ENCODE peak calls at places on chromosome 13, in ten cellular contexts. N is fibroblast of mammary gland, S is uterus, T is neural progenitor cell, R is brain microvascular endothelial cell, Q is fibroblast of lung, U is A549, C is suprapubic skin, F is GM23338, V is stomach. D is an unnamed sample.

GRCh38 chr13:64723735-64724134 is 2506.4 kb downstream of the PCDH9 start:
- DNase-seq in S (no peak), V (no peak), R (peak; percentile 93), N (peak; percentile 75), U (peak; percentile 33), F (peak; percentile 15), C (no peak), T (no peak), Q (peak; percentile 97), D (no peak)

GRCh38 chr13:95121516-95121915 is 179.7 kb downstream of the ABCC4 start:
- DNase-seq in U (no peak), V (no peak), N (no peak), F (no peak), S (no peak), C (no peak), T (no peak), Q (peak; percentile 7), R (no peak), D (no peak)

GRCh38 chr13:75946746-75947397 is 310.7 kb downstream of the LMO7 start:
- DNase-seq in V (no peak), F (no peak), Q (no peak), N (no peak), S (no peak), R (no peak), T (no peak), C (no peak), U (no peak), D (no peak)

GRCh38 chr13:24887759-24888158 is 123.8 kb downstream of the RNF17 start:
- DNase-seq in Q (no peak), U (no peak), T (no peak), R (no peak), F (no peak), V (no peak), C (no peak), N (no peak), S (no peak), D (no peak)

GRCh38 chr13:49315036-49315565 is 67.4 kb downstream of the CDADC1 start:
- DNase-seq in R (no peak), U (no peak), F (no peak), N (peak; percentile 70), C (no peak), S (no peak), T (no peak), V (no peak), Q (peak; percentile 51), D (no peak)

GRCh38 chr13:59178344-59178743 is 985.4 kb downstream of the DIAPH3 start:
- DNase-seq in T (peak; percentile 11), F (peak; percentile 44), Q (no peak), N (peak; percentile 1), S (no peak), R (peak; percentile 4), U (no peak), V (no peak), C (no peak), D (no peak)

GRCh38 chr13:32852568-32852967 is 163.7 kb upstream of the KL start:
- DNase-seq in C (peak; percentile 9), Q (no peak), R (no peak), N (peak; percentile 59), S (no peak), T (no peak), V (no peak), U (no peak), F (no peak), D (no peak)

GRCh38 chr13:33649212-33649917 is 168.6 kb upstream of the RFC3 start:
- DNase-seq in N (peak; percentile 49), C (no peak), R (no peak), F (no peak), V (no peak), Q (peak; percentile 23), S (peak; percentile 37), T (no peak), U (no peak), D (no peak)

GRCh38 chr13:113410472-113411201 is 42.7 kb downstream of the ADPRHL1 start:
- DNase-seq in F (no peak), N (peak; percentile 96), V (no peak), Q (peak; percentile 87), T (no peak), R (peak; percentile 78), U (peak; percentile 41), C (no peak), S (no peak), D (no peak)

GRCh38 chr13:80168089-80168850 is 172.7 kb downstream of the SPRY2 start:
- DNase-seq in R (no peak), T (no peak), S (no peak), F (no peak), U (no peak), N (peak; percentile 60), Q (peak; percentile 45), V (no peak), C (no peak), D (no peak)

GRCh38 chr13:68304287-68304893 is 1074.3 kb upstream of the PCDH9 start:
- DNase-seq in N (peak; percentile 8), U (peak; percentile 6), S (no peak), R (no peak), F (peak; percentile 54), C (no peak), T (peak; percentile 35), V (no peak), Q (peak; percentile 23), D (no peak)

GRCh38 chr13:30847697-30848307 is 58.3 kb upstream of the MEDAG start:
- DNase-seq in N (peak; percentile 100), C (no peak), T (no peak), Q (peak; percentile 100), R (peak; percentile 99), S (peak; percentile 69), U (no peak), V (no peak), F (no peak), D (no peak)

GRCh38 chr13:32669030-32669646 is 82.9 kb downstream of the PDS5B start:
- DNase-seq in V (no peak), R (peak; percentile 22), Q (peak; percentile 55), T (peak; percentile 76), F (peak; percentile 84), N (peak; percentile 68), S (no peak), U (peak; percentile 3), C (no peak), D (peak; percentile 37)

GRCh38 chr13:23349127-23349897 is 84.2 kb downstream of the SACS start:
- DNase-seq in N (peak; percentile 86), R (no peak), U (no peak), T (no peak), V (no peak), S (no peak), Q (no peak), F (no peak), C (no peak), D (no peak)

GRCh38 chr13:19587635-19588300 is 26.4 kb upstream of the TPTE2 start:
- DNase-seq in C (no peak), T (no peak), F (peak; percentile 62), V (no peak), N (peak; percentile 57), S (no peak), U (peak; percentile 18), Q (peak; percentile 36), R (peak; percentile 63), D (peak; percentile 19)

GRCh38 chr13:64758520-64758919 is 2471.6 kb downstream of the PCDH9 start:
- DNase-seq in N (no peak), V (no peak), S (no peak), F (peak; percentile 75), U (no peak), Q (peak; percentile 49), C (no peak), T (peak; percentile 3), R (no peak), D (no peak)

GRCh38 chr13:25846227-25846984 is 205.4 kb downstream of the SHISA2 start:
- DNase-seq in U (no peak), R (no peak), Q (peak; percentile 26), T (no peak), C (no peak), S (no peak), F (no peak), N (no peak), V (no peak), D (no peak)

GRCh38 chr13:80237646-80238045 is 103.3 kb downstream of the SPRY2 start:
- DNase-seq in U (no peak), S (no peak), F (no peak), N (peak; percentile 10), Q (peak; percentile 47), C (no peak), T (no peak), V (no peak), R (no peak), D (no peak)

DNA sequence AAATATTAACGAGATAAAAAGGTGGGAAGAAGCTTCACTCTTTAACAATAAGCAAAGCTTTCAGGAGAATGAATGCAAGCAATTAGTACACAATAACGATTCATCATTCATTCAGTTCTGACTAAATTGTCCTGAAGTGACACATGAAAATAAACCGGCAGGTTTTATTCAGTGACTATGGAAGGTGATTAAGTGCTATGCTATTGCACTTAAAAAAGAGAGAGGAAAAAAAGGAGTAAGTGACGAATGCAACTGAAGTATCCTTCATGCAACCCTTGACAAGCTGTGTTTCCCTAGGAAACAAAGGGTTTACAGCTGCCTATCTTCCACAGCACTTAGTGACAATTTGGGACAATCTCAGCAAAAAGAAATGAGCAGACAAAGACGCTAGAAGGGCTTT is 1.4 kb downstream of the LIG4 start:
- DNase-seq in V (no peak), T (peak; percentile 13), C (no peak), F (no peak), N (peak; percentile 32), U (no peak), Q (peak; percentile 71), R (no peak), S (no peak), D (no peak)
- H3K4me3 ChIP-seq in V (peak overlapping the region; percentile 41), T (peak overlapping the region; percentile 58), C (peak overlapping the region; percentile 54), F (peak overlapping the region; percentile 74), N (no peak overlapping the region), U (no peak overlapping the region), Q (peak overlapping the region; percentile 61), R (peak overlapping the region; percentile 65), S (no peak overlapping the region), D (peak overlapping the region; percentile 60)

GRCh38 chr13:106083620-106084350 is 451.7 kb downstream of the EFNB2 start:
- DNase-seq in C (no peak), S (no peak), R (peak; percentile 60), U (no peak), V (peak; percentile 41), F (peak; percentile 79), Q (peak; percentile 47), N (peak; percentile 73), T (peak; percentile 63), D (no peak)
- H3K4me3 ChIP-seq in C (no peak overlapping the region), S (no peak overlapping the region), R (no peak overlapping the region), U (no peak overlapping the region), V (no peak overlapping the region), F (no peak overlapping the region), Q (no peak overlapping the region), N (no peak overlapping the region), T (no peak overlapping the region), D (no peak overlapping the region)

GRCh38 chr13:109870281-109871017 is 84.1 kb upstream of the IRS2 start:
- DNase-seq in N (no peak), F (no peak), R (no peak), C (no peak), Q (no peak), S (no peak), T (no peak), U (no peak), V (no peak), D (no peak)
- H3K4me3 ChIP-seq in N (no peak overlapping the region), F (no peak overlapping the region), R (no peak overlapping the region), C (no peak overlapping the region), Q (peak overlapping the region; percentile 35), S (peak overlapping the region; percentile 40), T (no peak overlapping the region), U (peak overlapping the region; percentile 53), V (no peak overlapping the region), D (no peak overlapping the region)

GRCh38 chr13:46050771-46051170 is 1.8 kb downstream of the ZC3H13 start:
- DNase-seq in T (no peak), R (no peak), N (no peak), S (no peak), V (no peak), F (no peak), Q (no peak), C (no peak), U (no peak), D (no peak)
- H3K4me3 ChIP-seq in T (peak overlapping the region; percentile 91), R (no peak overlapping the region), N (peak overlapping the region; percentile 95), S (no peak overlapping the region), V (peak overlapping the region; percentile 81), F (peak overlapping the region; percentile 81), Q (peak overlapping the region; percentile 100), C (no peak overlapping the region), U (peak overlapping the region; percentile 94), D (peak overlapping the region; percentile 96)